ENCODE peak calls at places on chromosome 22, in nine cellular contexts. One of them, this sample, is unnamed.

GRCh38 chr22:47059076-47059475 is 296.6 kb downstream of the TBC1D22A start:
- DNase-seq in stomach: no peak
- DNase-seq in brain microvascular endothelial cell: no peak
- DNase-seq in foreskin keratinocyte: no peak
- DNase-seq in AG04450: no peak
- DNase-seq in pancreas: no peak
- DNase-seq in heart right ventricle: no peak
- DNase-seq in tibial nerve: no peak
- DNase-seq in neural progenitor cell: no peak
- DNase-seq in this sample: no peak

GRCh38 chr22:43177479-43177878 is 9.5 kb downstream of the TTLL12 start:
- DNase-seq in stomach: no peak
- DNase-seq in brain microvascular endothelial cell: no peak
- DNase-seq in foreskin keratinocyte: no peak
- DNase-seq in AG04450: no peak
- DNase-seq in pancreas: no peak
- DNase-seq in heart right ventricle: no peak
- DNase-seq in tibial nerve: no peak
- DNase-seq in neural progenitor cell: no peak
- DNase-seq in this sample: no peak

GRCh38 chr22:17132112-17132511 is 11.0 kb upstream of the TMEM121B start:
- DNase-seq in stomach: no peak
- DNase-seq in brain microvascular endothelial cell: no peak
- DNase-seq in foreskin keratinocyte: no peak
- DNase-seq in AG04450: no peak
- DNase-seq in pancreas: no peak
- DNase-seq in heart right ventricle: peak; percentile 64
- DNase-seq in tibial nerve: no peak
- DNase-seq in neural progenitor cell: no peak
- DNase-seq in this sample: no peak

GRCh38 chr22:30781271-30781875 is 86.7 kb downstream of the OSBP2 start:
- DNase-seq in stomach: no peak
- DNase-seq in brain microvascular endothelial cell: no peak
- DNase-seq in foreskin keratinocyte: peak; percentile 55
- DNase-seq in AG04450: no peak
- DNase-seq in pancreas: no peak
- DNase-seq in heart right ventricle: no peak
- DNase-seq in tibial nerve: no peak
- DNase-seq in neural progenitor cell: no peak
- DNase-seq in this sample: no peak

GRCh38 chr22:30015846-30016245 is 64.4 kb upstream of the HORMAD2 start:
- DNase-seq in stomach: no peak
- DNase-seq in brain microvascular endothelial cell: peak; percentile 71
- DNase-seq in foreskin keratinocyte: peak; percentile 47
- DNase-seq in AG04450: peak; percentile 81
- DNase-seq in pancreas: no peak
- DNase-seq in heart right ventricle: no peak
- DNase-seq in tibial nerve: no peak
- DNase-seq in neural progenitor cell: no peak
- DNase-seq in this sample: no peak

GRCh38 chr22:20237480-20238440 is 30.4 kb downstream of the RTN4R start:
- DNase-seq in stomach: no peak
- DNase-seq in brain microvascular endothelial cell: no peak
- DNase-seq in foreskin keratinocyte: peak; percentile 29
- DNase-seq in AG04450: no peak
- DNase-seq in pancreas: peak; percentile 50
- DNase-seq in heart right ventricle: no peak
- DNase-seq in tibial nerve: no peak
- DNase-seq in neural progenitor cell: no peak
- DNase-seq in this sample: peak; percentile 63

GRCh38 chr22:32827061-32827602 is 25.6 kb downstream of the TIMP3 start:
- DNase-seq in stomach: no peak
- DNase-seq in brain microvascular endothelial cell: no peak
- DNase-seq in foreskin keratinocyte: peak; percentile 35
- DNase-seq in AG04450: no peak
- DNase-seq in pancreas: no peak
- DNase-seq in heart right ventricle: no peak
- DNase-seq in tibial nerve: no peak
- DNase-seq in neural progenitor cell: no peak
- DNase-seq in this sample: no peak

GRCh38 chr22:46007848-46008261 is 30.9 kb upstream of the WNT7B start:
- DNase-seq in stomach: peak; percentile 39
- DNase-seq in brain microvascular endothelial cell: peak; percentile 62
- DNase-seq in foreskin keratinocyte: peak; percentile 89
- DNase-seq in AG04450: peak; percentile 76
- DNase-seq in pancreas: peak; percentile 65
- DNase-seq in heart right ventricle: peak; percentile 89
- DNase-seq in tibial nerve: peak; percentile 71
- DNase-seq in neural progenitor cell: no peak
- DNase-seq in this sample: peak; percentile 20

GRCh38 chr22:19916006-19916405 is 25.6 kb upstream of the COMT start:
- DNase-seq in stomach: peak; percentile 68
- DNase-seq in brain microvascular endothelial cell: no peak
- DNase-seq in foreskin keratinocyte: no peak
- DNase-seq in AG04450: no peak
- DNase-seq in pancreas: no peak
- DNase-seq in heart right ventricle: no peak
- DNase-seq in tibial nerve: no peak
- DNase-seq in neural progenitor cell: no peak
- DNase-seq in this sample: no peak

GRCh38 chr22:47090591-47091240 is 328.3 kb downstream of the TBC1D22A start:
- DNase-seq in stomach: no peak
- DNase-seq in brain microvascular endothelial cell: peak; percentile 34
- DNase-seq in foreskin keratinocyte: no peak
- DNase-seq in AG04450: peak; percentile 24
- DNase-seq in pancreas: no peak
- DNase-seq in heart right ventricle: no peak
- DNase-seq in tibial nerve: no peak
- DNase-seq in neural progenitor cell: peak; percentile 47
- DNase-seq in this sample: no peak

GRCh38 chr22:28600546-28601143 is 79.0 kb downstream of the TTC28 start:
- DNase-seq in stomach: no peak
- DNase-seq in brain microvascular endothelial cell: peak; percentile 28
- DNase-seq in foreskin keratinocyte: peak; percentile 32
- DNase-seq in AG04450: peak; percentile 30
- DNase-seq in pancreas: no peak
- DNase-seq in heart right ventricle: peak; percentile 17
- DNase-seq in tibial nerve: no peak
- DNase-seq in neural progenitor cell: peak; percentile 59
- DNase-seq in this sample: no peak

GRCh38 chr22:22893077-22893805 is 5.6 kb downstream of the IGLL5 start:
- DNase-seq in stomach: no peak
- DNase-seq in brain microvascular endothelial cell: no peak
- DNase-seq in foreskin keratinocyte: no peak
- DNase-seq in AG04450: no peak
- DNase-seq in pancreas: no peak
- DNase-seq in heart right ventricle: no peak
- DNase-seq in tibial nerve: no peak
- DNase-seq in neural progenitor cell: no peak
- DNase-seq in this sample: no peak

GRCh38 chr22:28541137-28541536 is 138.5 kb downstream of the TTC28 start:
- DNase-seq in stomach: no peak
- DNase-seq in brain microvascular endothelial cell: no peak
- DNase-seq in foreskin keratinocyte: no peak
- DNase-seq in AG04450: no peak
- DNase-seq in pancreas: no peak
- DNase-seq in heart right ventricle: no peak
- DNase-seq in tibial nerve: no peak
- DNase-seq in neural progenitor cell: peak; percentile 76
- DNase-seq in this sample: no peak

GRCh38 chr22:49017769-49018330 is 809.8 kb downstream of the BRD1 start:
- DNase-seq in stomach: peak; percentile 18
- DNase-seq in brain microvascular endothelial cell: no peak
- DNase-seq in foreskin keratinocyte: no peak
- DNase-seq in AG04450: no peak
- DNase-seq in pancreas: peak; percentile 1
- DNase-seq in heart right ventricle: no peak
- DNase-seq in tibial nerve: peak; percentile 8
- DNase-seq in neural progenitor cell: no peak
- DNase-seq in this sample: no peak

GRCh38 chr22:50171319-50171964 is 911 bp downstream of the PANX2 start:
- DNase-seq in stomach: no peak
- DNase-seq in brain microvascular endothelial cell: no peak
- DNase-seq in foreskin keratinocyte: no peak
- DNase-seq in AG04450: no peak
- DNase-seq in pancreas: no peak
- DNase-seq in heart right ventricle: no peak
- DNase-seq in tibial nerve: no peak
- DNase-seq in neural progenitor cell: no peak
- DNase-seq in this sample: no peak
- H3K27ac ChIP-seq in stomach: no peak overlapping the region
- H3K27ac ChIP-seq in brain microvascular endothelial cell: no peak overlapping the region
- H3K27ac ChIP-seq in foreskin keratinocyte: no peak overlapping the region
- H3K27ac ChIP-seq in AG04450: no peak overlapping the region
- H3K27ac ChIP-seq in pancreas: no peak overlapping the region
- H3K27ac ChIP-seq in heart right ventricle: no peak overlapping the region
- H3K27ac ChIP-seq in tibial nerve: no peak overlapping the region
- H3K27ac ChIP-seq in neural progenitor cell: no peak overlapping the region
- H3K27ac ChIP-seq in this sample: no peak overlapping the region

DNA sequence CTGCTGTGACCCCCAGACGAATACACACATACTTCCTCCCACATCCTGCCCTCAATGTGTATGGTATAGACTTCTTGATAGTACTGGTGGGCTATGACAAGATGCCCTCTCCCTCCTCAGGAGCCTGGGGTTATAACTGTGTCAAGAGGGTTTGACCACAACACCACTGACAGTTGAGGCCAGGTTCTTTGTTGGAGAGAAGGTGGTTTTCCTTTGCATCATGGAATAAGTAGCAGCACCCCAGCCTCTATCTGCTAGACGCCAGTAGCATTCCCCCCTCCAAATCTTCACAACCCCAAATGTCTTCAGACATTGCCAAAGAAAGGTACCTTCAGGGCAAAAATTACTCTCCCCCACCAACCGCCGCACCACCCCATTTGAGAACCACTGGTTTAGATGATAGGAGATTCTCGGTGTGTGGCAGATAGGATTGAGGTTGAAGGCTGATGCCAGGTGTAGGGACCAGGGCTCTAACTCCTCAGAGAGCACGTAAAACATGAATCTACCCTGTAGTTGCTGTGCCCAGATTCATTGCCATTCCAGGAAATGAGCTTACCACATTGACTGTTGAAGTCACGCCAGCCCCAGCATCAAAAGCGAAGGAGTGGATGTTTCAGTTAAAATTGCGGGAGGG is 5.5 kb upstream of the MYO18B start:
- DNase-seq in stomach: no peak
- DNase-seq in brain microvascular endothelial cell: no peak
- DNase-seq in foreskin keratinocyte: no peak
- DNase-seq in AG04450: no peak
- DNase-seq in pancreas: no peak
- DNase-seq in heart right ventricle: no peak
- DNase-seq in tibial nerve: no peak
- DNase-seq in neural progenitor cell: no peak
- DNase-seq in this sample: no peak
- H3K27ac ChIP-seq in stomach: no peak overlapping the region
- H3K27ac ChIP-seq in brain microvascular endothelial cell: no peak overlapping the region
- H3K27ac ChIP-seq in foreskin keratinocyte: no peak overlapping the region
- H3K27ac ChIP-seq in AG04450: no peak overlapping the region
- H3K27ac ChIP-seq in pancreas: no peak overlapping the region
- H3K27ac ChIP-seq in heart right ventricle: no peak overlapping the region
- H3K27ac ChIP-seq in tibial nerve: no peak overlapping the region
- H3K27ac ChIP-seq in neural progenitor cell: no peak overlapping the region
- H3K27ac ChIP-seq in this sample: no peak overlapping the region

GRCh38 chr22:39571538-39571937 is 985 bp downstream of the CACNA1I start:
- DNase-seq in stomach: no peak
- DNase-seq in brain microvascular endothelial cell: no peak
- DNase-seq in foreskin keratinocyte: no peak
- DNase-seq in AG04450: no peak
- DNase-seq in pancreas: no peak
- DNase-seq in heart right ventricle: no peak
- DNase-seq in tibial nerve: no peak
- DNase-seq in neural progenitor cell: no peak
- DNase-seq in this sample: no peak

GRCh38 chr22:39570226-39570625 is 327 bp upstream of the CACNA1I start:
- DNase-seq in stomach: no peak
- DNase-seq in brain microvascular endothelial cell: no peak
- DNase-seq in foreskin keratinocyte: no peak
- DNase-seq in AG04450: no peak
- DNase-seq in pancreas: no peak
- DNase-seq in heart right ventricle: no peak
- DNase-seq in tibial nerve: no peak
- DNase-seq in neural progenitor cell: no peak
- DNase-seq in this sample: no peak

GRCh38 chr22:39569066-39569465 is 1.5 kb upstream of the CACNA1I start:
- DNase-seq in stomach: no peak
- DNase-seq in brain microvascular endothelial cell: no peak
- DNase-seq in foreskin keratinocyte: no peak
- DNase-seq in AG04450: no peak
- DNase-seq in pancreas: no peak
- DNase-seq in heart right ventricle: no peak
- DNase-seq in tibial nerve: no peak
- DNase-seq in neural progenitor cell: no peak
- DNase-seq in this sample: no peak

GRCh38 chr22:39568278-39568981 is 2.1 kb upstream of the CACNA1I start:
- DNase-seq in stomach: no peak
- DNase-seq in brain microvascular endothelial cell: no peak
- DNase-seq in foreskin keratinocyte: no peak
- DNase-seq in AG04450: no peak
- DNase-seq in pancreas: no peak
- DNase-seq in heart right ventricle: no peak
- DNase-seq in tibial nerve: no peak
- DNase-seq in neural progenitor cell: no peak
- DNase-seq in this sample: no peak

GRCh38 chr22:39570665-39571064 is at the start of gene CACNA1I:
- DNase-seq in stomach: no peak
- DNase-seq in brain microvascular endothelial cell: no peak
- DNase-seq in foreskin keratinocyte: no peak
- DNase-seq in AG04450: no peak
- DNase-seq in pancreas: no peak
- DNase-seq in heart right ventricle: no peak
- DNase-seq in tibial nerve: no peak
- DNase-seq in neural progenitor cell: no peak
- DNase-seq in this sample: no peak
- H3K27ac ChIP-seq in stomach: no peak within 1 kb of the TSS
- H3K27ac ChIP-seq in brain microvascular endothelial cell: no peak within 1 kb of the TSS
- H3K27ac ChIP-seq in foreskin keratinocyte: no peak within 1 kb of the TSS
- H3K27ac ChIP-seq in AG04450: no peak within 1 kb of the TSS
- H3K27ac ChIP-seq in pancreas: no peak within 1 kb of the TSS
- H3K27ac ChIP-seq in heart right ventricle: no peak within 1 kb of the TSS
- H3K27ac ChIP-seq in tibial nerve: no peak within 1 kb of the TSS
- H3K27ac ChIP-seq in neural progenitor cell: no peak within 1 kb of the TSS
- H3K27ac ChIP-seq in this sample: no peak within 1 kb of the TSS

DNA sequence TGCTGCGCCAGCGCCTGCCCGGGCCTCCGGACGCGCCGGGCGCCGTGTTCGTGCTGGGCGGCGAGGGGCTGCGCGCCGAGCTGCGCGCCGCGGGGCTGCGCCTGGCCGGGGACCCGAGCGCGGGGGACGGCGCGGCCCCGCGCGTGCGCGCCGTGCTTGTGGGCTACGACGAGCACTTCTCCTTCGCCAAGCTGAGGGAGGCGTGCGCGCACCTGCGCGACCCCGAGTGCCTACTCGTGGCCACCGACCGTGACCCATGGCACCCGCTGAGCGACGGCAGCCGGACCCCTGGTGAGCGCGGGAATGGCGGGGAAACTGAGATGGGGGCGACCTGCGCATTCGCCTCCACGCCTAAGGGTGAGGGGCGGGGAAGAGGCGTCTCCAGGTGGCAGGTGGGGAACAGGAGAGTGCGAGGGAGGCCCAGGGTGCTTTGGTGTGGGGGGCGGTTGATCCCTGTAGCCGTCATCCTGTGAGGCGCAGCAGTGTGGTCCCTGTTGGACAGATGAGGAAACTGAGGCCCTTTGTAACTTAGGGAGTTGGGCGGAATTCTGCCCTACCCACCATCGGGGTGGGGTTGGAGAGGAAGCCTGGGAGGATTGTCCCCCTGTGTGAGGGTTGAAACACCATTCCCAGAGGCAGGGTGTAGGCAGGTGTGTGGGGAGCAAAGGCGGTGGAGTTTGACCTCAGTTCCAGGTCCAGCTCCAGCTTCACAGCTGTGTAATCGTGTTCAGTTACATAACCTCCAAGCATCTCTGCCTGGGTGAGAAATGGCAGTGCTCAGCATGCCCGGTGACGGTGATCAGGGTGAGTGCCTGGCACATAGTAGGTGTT is 758 bp downstream of the PDXP start:
- DNase-seq in stomach: no peak
- DNase-seq in brain microvascular endothelial cell: no peak
- DNase-seq in foreskin keratinocyte: no peak
- DNase-seq in AG04450: no peak
- DNase-seq in pancreas: peak; percentile 44
- DNase-seq in heart right ventricle: no peak
- DNase-seq in tibial nerve: no peak
- DNase-seq in neural progenitor cell: no peak
- DNase-seq in this sample: peak; percentile 56
- H3K27ac ChIP-seq in stomach: peak overlapping the region; percentile 58
- H3K27ac ChIP-seq in brain microvascular endothelial cell: no peak overlapping the region
- H3K27ac ChIP-seq in foreskin keratinocyte: no peak overlapping the region
- H3K27ac ChIP-seq in AG04450: no peak overlapping the region
- H3K27ac ChIP-seq in pancreas: no peak overlapping the region
- H3K27ac ChIP-seq in heart right ventricle: peak overlapping the region; percentile 78
- H3K27ac ChIP-seq in tibial nerve: no peak overlapping the region
- H3K27ac ChIP-seq in neural progenitor cell: no peak overlapping the region
- H3K27ac ChIP-seq in this sample: peak overlapping the region; percentile 58